ENCODE peak calls at places on chromosomes 5 and 9, in eight cellular contexts. One of them, this sample, is unnamed.

GRCh38 chr9:95087659-95088242 is 229.8 kb downstream of the FANCC start:
- DNase-seq in CD4-positive, alpha-beta T cell: no peak
- DNase-seq in GM13976: no peak
- DNase-seq in HT-29: peak; percentile 69
- DNase-seq in RPMI7951: no peak
- DNase-seq in cardiac muscle cell: no peak
- DNase-seq in T-helper 9 cell: no peak
- DNase-seq in CD8-positive, alpha-beta T cell: no peak
- DNase-seq in this sample: no peak

GRCh38 chr5:133407277-133407632 is 205.1 kb downstream of the FSTL4 start:
- DNase-seq in CD4-positive, alpha-beta T cell: no peak
- DNase-seq in GM13976: no peak
- DNase-seq in HT-29: peak; percentile 9
- DNase-seq in RPMI7951: no peak
- DNase-seq in cardiac muscle cell: no peak
- DNase-seq in T-helper 9 cell: no peak
- DNase-seq in CD8-positive, alpha-beta T cell: no peak
- DNase-seq in this sample: no peak

GRCh38 chr9:125993423-125993935 is 246.3 kb downstream of the PBX3 start:
- DNase-seq in CD4-positive, alpha-beta T cell: no peak
- DNase-seq in GM13976: no peak
- DNase-seq in HT-29: no peak
- DNase-seq in RPMI7951: no peak
- DNase-seq in cardiac muscle cell: no peak
- DNase-seq in T-helper 9 cell: no peak
- DNase-seq in CD8-positive, alpha-beta T cell: no peak
- DNase-seq in this sample: no peak

GRCh38 chr5:407051-407450 is 35.9 kb upstream of the EXOC3 start:
- DNase-seq in CD4-positive, alpha-beta T cell: no peak
- DNase-seq in GM13976: no peak
- DNase-seq in HT-29: no peak
- DNase-seq in RPMI7951: no peak
- DNase-seq in cardiac muscle cell: no peak
- DNase-seq in T-helper 9 cell: no peak
- DNase-seq in CD8-positive, alpha-beta T cell: no peak
- DNase-seq in this sample: no peak

GRCh38 chr5:6704361-6704851 is 8.8 kb upstream of the TENT4A start:
- DNase-seq in CD4-positive, alpha-beta T cell: no peak
- DNase-seq in GM13976: no peak
- DNase-seq in HT-29: no peak
- DNase-seq in RPMI7951: peak; percentile 91
- DNase-seq in cardiac muscle cell: peak; percentile 70
- DNase-seq in T-helper 9 cell: no peak
- DNase-seq in CD8-positive, alpha-beta T cell: no peak
- DNase-seq in this sample: no peak

GRCh38 chr9:121972501-121972981 is 120.6 kb downstream of the TTLL11 start:
- DNase-seq in CD4-positive, alpha-beta T cell: no peak
- DNase-seq in GM13976: no peak
- DNase-seq in HT-29: no peak
- DNase-seq in RPMI7951: peak; percentile 87
- DNase-seq in cardiac muscle cell: no peak
- DNase-seq in T-helper 9 cell: no peak
- DNase-seq in CD8-positive, alpha-beta T cell: no peak
- DNase-seq in this sample: peak; percentile 9

GRCh38 chr9:105194234-105194633 is 50.2 kb upstream of the SLC44A1 start:
- DNase-seq in CD4-positive, alpha-beta T cell: no peak
- DNase-seq in GM13976: no peak
- DNase-seq in HT-29: no peak
- DNase-seq in RPMI7951: no peak
- DNase-seq in cardiac muscle cell: no peak
- DNase-seq in T-helper 9 cell: no peak
- DNase-seq in CD8-positive, alpha-beta T cell: no peak
- DNase-seq in this sample: no peak

GRCh38 chr9:90942555-90942954 is 140.9 kb downstream of the SYK start:
- DNase-seq in CD4-positive, alpha-beta T cell: no peak
- DNase-seq in GM13976: no peak
- DNase-seq in HT-29: no peak
- DNase-seq in RPMI7951: no peak
- DNase-seq in cardiac muscle cell: no peak
- DNase-seq in T-helper 9 cell: no peak
- DNase-seq in CD8-positive, alpha-beta T cell: no peak
- DNase-seq in this sample: no peak

GRCh38 chr9:93962561-93963440 is 7.6 kb upstream of the BARX1 start:
- DNase-seq in CD4-positive, alpha-beta T cell: peak; percentile 79
- DNase-seq in GM13976: peak; percentile 84
- DNase-seq in HT-29: peak; percentile 93
- DNase-seq in RPMI7951: peak; percentile 70
- DNase-seq in cardiac muscle cell: peak; percentile 93
- DNase-seq in T-helper 9 cell: peak; percentile 67
- DNase-seq in CD8-positive, alpha-beta T cell: peak; percentile 80
- DNase-seq in this sample: peak; percentile 56

GRCh38 chr5:112491257-112491656 is 72.2 kb upstream of the EPB41L4A start:
- DNase-seq in CD4-positive, alpha-beta T cell: no peak
- DNase-seq in GM13976: no peak
- DNase-seq in HT-29: peak; percentile 27
- DNase-seq in RPMI7951: peak; percentile 30
- DNase-seq in cardiac muscle cell: no peak
- DNase-seq in T-helper 9 cell: no peak
- DNase-seq in CD8-positive, alpha-beta T cell: no peak
- DNase-seq in this sample: no peak

GRCh38 chr9:99851028-99851822 is 29.5 kb downstream of the NR4A3 start:
- DNase-seq in CD4-positive, alpha-beta T cell: no peak
- DNase-seq in GM13976: peak; percentile 28
- DNase-seq in HT-29: no peak
- DNase-seq in RPMI7951: no peak
- DNase-seq in cardiac muscle cell: no peak
- DNase-seq in T-helper 9 cell: peak; percentile 25
- DNase-seq in CD8-positive, alpha-beta T cell: peak; percentile 38
- DNase-seq in this sample: no peak

GRCh38 chr5:147963948-147964693 is 57.8 kb upstream of the C5orf46 start:
- DNase-seq in CD4-positive, alpha-beta T cell: no peak
- DNase-seq in GM13976: no peak
- DNase-seq in HT-29: no peak
- DNase-seq in RPMI7951: no peak
- DNase-seq in cardiac muscle cell: no peak
- DNase-seq in T-helper 9 cell: no peak
- DNase-seq in CD8-positive, alpha-beta T cell: no peak
- DNase-seq in this sample: no peak

GRCh38 chr9:76459691-76460635 is 981 bp downstream of the GCNT1 start:
- DNase-seq in CD4-positive, alpha-beta T cell: no peak
- DNase-seq in GM13976: peak; percentile 36
- DNase-seq in HT-29: peak; percentile 51
- DNase-seq in RPMI7951: peak; percentile 30
- DNase-seq in cardiac muscle cell: peak; percentile 56
- DNase-seq in T-helper 9 cell: no peak
- DNase-seq in CD8-positive, alpha-beta T cell: peak; percentile 13
- DNase-seq in this sample: no peak

GRCh38 chr9:126317513-126317912 is 9.1 kb upstream of the MVB12B start:
- DNase-seq in CD4-positive, alpha-beta T cell: peak; percentile 50
- DNase-seq in GM13976: no peak
- DNase-seq in HT-29: no peak
- DNase-seq in RPMI7951: no peak
- DNase-seq in cardiac muscle cell: no peak
- DNase-seq in T-helper 9 cell: peak; percentile 7
- DNase-seq in CD8-positive, alpha-beta T cell: peak; percentile 53
- DNase-seq in this sample: no peak

GRCh38 chr5:885529-885928 is 7.1 kb downstream of the BRD9 start:
- DNase-seq in CD4-positive, alpha-beta T cell: no peak
- DNase-seq in GM13976: no peak
- DNase-seq in HT-29: no peak
- DNase-seq in RPMI7951: no peak
- DNase-seq in cardiac muscle cell: no peak
- DNase-seq in T-helper 9 cell: no peak
- DNase-seq in CD8-positive, alpha-beta T cell: no peak
- DNase-seq in this sample: peak; percentile 32

This sample was measured in nucleus accumbens.